ENCODE peak calls at places on chromosomes 11 and 22, in six cellular contexts. E, O, T, X, L and S are unnamed samples.

GRCh38 chr22:27867114-27867957 is 51.7 kb downstream of the PITPNB start:
- DNase-seq in E (no peak), O (no peak), T (peak), X (no peak), L (no peak), S (no peak)

GRCh38 chr22:44623771-44624510 is 78.1 kb upstream of the PRR5 start:
- DNase-seq in E (peak), O (no peak), T (no peak), X (no peak), L (peak), S (peak)

GRCh38 chr22:46902436-46902835 is 140.0 kb downstream of the TBC1D22A start:
- DNase-seq in E (no peak), O (peak), T (no peak), X (no peak), L (no peak), S (no peak)

GRCh38 chr11:48096588-48097525 is 116.5 kb downstream of the PTPRJ start:
- DNase-seq in E (peak), O (no peak), T (no peak), X (no peak), L (no peak), S (no peak)

GRCh38 chr22:27850000-27850465 is 48.5 kb upstream of the MN1 start:
- DNase-seq in E (peak), O (peak), T (no peak), X (no peak), L (no peak), S (no peak)

GRCh38 chr11:46972343-46972742 is 35.8 kb downstream of the CSTPP1 start:
- DNase-seq in E (no peak), O (no peak), T (no peak), X (no peak), L (no peak), S (no peak)

GRCh38 chr11:22416462-22416861 is 78.3 kb downstream of the SLC17A6 start:
- DNase-seq in E (no peak), O (no peak), T (no peak), X (no peak), L (no peak), S (no peak)

GRCh38 chr22:25837288-25837900 is 95.4 kb downstream of the MYO18B start:
- DNase-seq in E (peak), O (no peak), T (no peak), X (no peak), L (no peak), S (no peak)

GRCh38 chr11:62428871-62429601 is 10.2 kb downstream of the SCGB1A1 start:
- DNase-seq in E (no peak), O (no peak), T (peak), X (no peak), L (no peak), S (no peak)

GRCh38 chr11:68020575-68020974 is 9.9 kb upstream of the NDUFS8 start:
- DNase-seq in E (peak), O (peak), T (peak), X (no peak), L (peak), S (no peak)

GRCh38 chr22:40819741-40820140 is 595 bp upstream of the SLC25A17 start:
- DNase-seq in E (no peak), O (no peak), T (peak), X (no peak), L (no peak), S (no peak)

GRCh38 chr22:49340406-49340805 is 487.3 kb downstream of the BRD1 start:
- DNase-seq in E (no peak), O (peak), T (no peak), X (no peak), L (no peak), S (no peak)

GRCh38 chr11:3049430-3050243 is 7.6 kb downstream of the CARS1 start:
- DNase-seq in E (no peak), O (peak), T (peak), X (peak), L (no peak), S (peak)

GRCh38 chr11:97445561-97445960 is 1055.7 kb downstream of the JRKL start:
- DNase-seq in E (no peak), O (no peak), T (no peak), X (no peak), L (no peak), S (no peak)

GRCh38 chr11:61019818-61020405 is 48.4 kb downstream of the CD6 start:
- DNase-seq in E (no peak), O (no peak), T (no peak), X (no peak), L (no peak), S (no peak)

GRCh38 chr22:19507534-19507861 is 16.7 kb downstream of the CLDN5 start:
- DNase-seq in E (no peak), O (no peak), T (no peak), X (no peak), L (no peak), S (no peak)

GRCh38 chr11:95886462-95886861 is 37.4 kb downstream of the MTMR2 start:
- DNase-seq in E (no peak), O (no peak), T (no peak), X (no peak), L (no peak), S (no peak)

GRCh38 chr11:18844753-18845367 is 53.3 kb upstream of the PTPN5 start:
- DNase-seq in E (no peak), O (no peak), T (peak), X (no peak), L (no peak), S (no peak)

GRCh38 chr11:65572356-65573043 is at the start of gene FAM89B:
- DNase-seq in E (peak), O (peak), T (peak), X (peak), L (peak), S (peak)

GRCh38 chr11:93727985-93728791 is 13.1 kb downstream of the TAF1D start:
- DNase-seq in E (no peak), O (no peak), T (peak), X (no peak), L (no peak), S (no peak)

GRCh38 chr11:90148900-90149299 is 14.4 kb downstream of the NAALAD2 start:
- DNase-seq in E (no peak), O (no peak), T (no peak), X (no peak), L (no peak), S (no peak)
- TF ChIP-seq CTCF in E (no peak), O (no peak), T (peak), X (no peak), L (no peak), S (no peak)

DNA sequence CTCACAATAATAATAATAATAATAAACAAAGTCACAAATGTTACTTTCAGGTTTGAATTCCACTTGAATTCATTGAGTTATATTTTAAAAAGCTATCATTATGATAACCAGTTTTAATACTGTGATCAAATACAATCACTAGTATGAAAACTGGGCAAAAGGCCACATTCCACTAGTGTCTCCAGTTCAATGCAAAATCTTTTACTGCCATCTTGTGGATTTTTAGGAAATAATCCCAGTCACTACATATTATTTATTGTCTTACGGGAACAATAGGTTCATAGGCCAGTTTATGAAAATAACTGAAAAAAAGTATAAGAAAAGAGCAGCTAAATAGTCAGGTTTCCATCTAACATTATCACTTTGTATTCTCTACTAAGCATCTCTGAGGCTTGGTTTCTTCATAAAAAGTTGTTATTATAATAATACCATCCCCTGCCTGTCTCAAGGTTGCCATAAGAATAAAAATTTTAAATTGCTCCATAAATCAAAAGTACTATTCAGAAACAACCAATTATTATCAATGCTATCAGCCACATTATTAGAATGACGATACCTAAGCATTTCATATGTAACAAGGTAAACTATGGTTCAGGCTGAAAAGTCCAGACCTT is 533.9 kb upstream of the CCDC90B start:
- DNase-seq in E (no peak), O (no peak), T (peak), X (no peak), L (no peak), S (no peak)
- TF ChIP-seq CTCF in E (peak), O (no peak), T (peak), X (peak), L (peak), S (peak)

GRCh38 chr11:74492974-74493815 is at the start of gene LIPT2:
- DNase-seq in E (peak), O (peak), T (peak), X (peak), L (peak), S (peak)
- TF ChIP-seq CTCF in E (no peak), O (no peak), T (no peak), X (peak), L (no peak), S (no peak)

DNA sequence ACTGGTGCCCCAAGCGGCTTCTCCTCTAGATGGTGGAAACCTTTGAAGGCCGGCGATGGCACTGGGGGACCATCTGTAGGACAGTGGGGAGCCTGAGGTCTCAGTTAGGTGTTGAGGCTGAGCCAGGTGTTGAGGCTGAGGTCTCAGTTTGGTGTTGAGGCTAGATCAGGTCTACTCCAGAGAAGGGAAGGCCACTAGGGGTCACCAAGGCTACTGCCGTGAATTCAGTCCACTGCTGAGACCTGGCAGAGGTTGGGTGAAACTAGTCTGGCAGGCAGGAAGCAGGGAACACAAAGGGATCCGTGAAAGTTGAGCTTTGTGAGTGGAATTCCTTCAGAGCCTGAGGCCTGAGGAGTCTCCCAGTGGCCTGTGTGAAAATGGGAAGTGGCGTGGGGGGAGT is 123.8 kb upstream of the FGF3 start:
- DNase-seq in E (no peak), O (peak), T (no peak), X (no peak), L (peak), S (no peak)
- TF ChIP-seq CTCF in E (peak), O (no peak), T (no peak), X (no peak), L (no peak), S (peak)

GRCh38 chr11:45079943-45080719 is 66.3 kb upstream of the PRDM11 start:
- DNase-seq in E (no peak), O (peak), T (no peak), X (no peak), L (no peak), S (peak)

GRCh38 chr11:45086526-45086925 is 59.9 kb upstream of the PRDM11 start:
- DNase-seq in E (no peak), O (no peak), T (no peak), X (no peak), L (no peak), S (no peak)

GRCh38 chr11:45085657-45086501 is 60.6 kb upstream of the PRDM11 start:
- DNase-seq in E (no peak), O (no peak), T (no peak), X (no peak), L (no peak), S (no peak)

GRCh38 chr11:45082744-45083543 is 63.5 kb upstream of the PRDM11 start:
- DNase-seq in E (peak), O (no peak), T (no peak), X (no peak), L (no peak), S (no peak)

GRCh38 chr11:45083544-45084087 is 62.8 kb upstream of the PRDM11 start:
- DNase-seq in E (peak), O (no peak), T (no peak), X (no peak), L (peak), S (no peak)
- TF ChIP-seq CTCF in E (peak), O (no peak), T (peak), X (no peak), L (no peak), S (peak)

GRCh38 chr22:34333285-34333684 is 413.0 kb upstream of the LARGE1 start:
- DNase-seq in E (no peak), O (no peak), T (no peak), X (no peak), L (peak), S (no peak)
- TF ChIP-seq CTCF in E (peak), O (no peak), T (no peak), X (no peak), L (no peak), S (no peak)

GRCh38 chr22:37804502-37804885 is 3.2 kb upstream of the GCAT start:
- DNase-seq in E (peak), O (no peak), T (no peak), X (no peak), L (no peak), S (no peak)

GRCh38 chr22:37801946-37802309 is 5.8 kb upstream of the GCAT start:
- DNase-seq in E (no peak), O (no peak), T (no peak), X (no peak), L (no peak), S (no peak)

GRCh38 chr22:37803195-37803635 is 4.5 kb upstream of the GCAT start:
- DNase-seq in E (no peak), O (no peak), T (no peak), X (no peak), L (peak), S (no peak)

GRCh38 chr22:37803636-37804371 is 3.9 kb upstream of the GCAT start:
- DNase-seq in E (peak), O (no peak), T (no peak), X (no peak), L (no peak), S (no peak)

DNA sequence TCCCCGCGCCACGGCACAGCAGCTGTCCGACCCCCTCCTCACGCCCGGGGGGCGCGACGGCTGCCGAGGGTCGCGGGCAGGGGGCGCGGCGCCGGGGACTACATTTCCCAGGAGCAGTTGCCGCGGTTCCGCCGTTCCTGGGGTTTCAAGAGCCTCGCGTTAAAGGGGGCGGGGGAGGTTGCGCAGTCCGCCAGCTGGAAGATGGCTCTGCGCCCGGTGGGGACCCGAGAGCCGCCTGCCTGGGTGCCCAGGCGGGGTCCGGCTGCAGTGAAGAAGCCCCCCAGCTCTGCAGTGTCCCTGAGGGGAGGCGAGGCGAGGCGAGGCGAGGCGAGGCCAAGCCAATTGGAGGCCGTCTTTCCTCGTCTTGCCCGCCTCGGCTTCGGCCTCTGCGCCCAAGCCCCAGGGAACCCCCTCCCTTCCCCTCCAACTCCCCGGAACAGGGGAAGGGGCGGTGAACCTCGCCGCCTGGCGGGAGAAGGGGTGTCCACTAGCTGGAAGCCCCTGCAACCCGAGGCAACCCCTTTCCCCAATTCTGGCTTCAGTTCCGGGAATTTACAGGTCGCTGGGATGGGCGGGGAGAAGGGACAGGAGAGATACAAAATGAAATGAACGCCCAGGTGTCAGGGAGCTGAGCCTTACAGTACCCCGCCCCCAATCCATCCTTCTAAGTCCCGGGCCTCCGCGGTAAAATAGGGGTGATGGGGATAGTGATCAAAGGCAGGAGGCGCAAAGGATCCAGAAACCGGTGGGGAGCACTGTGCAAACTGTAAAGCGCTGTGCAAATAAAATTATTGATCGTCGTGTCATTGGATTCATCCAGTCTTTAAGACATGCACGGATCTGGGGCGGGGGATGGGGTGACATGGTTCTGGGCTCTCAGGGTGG is 5.2 kb upstream of the GCAT start:
- DNase-seq in E (peak), O (peak), T (peak), X (no peak), L (peak), S (no peak)
- TF ChIP-seq CTCF in E (no peak), O (no peak), T (peak), X (no peak), L (no peak), S (no peak)

GRCh38 chr11:115718945-115719344 is 214.7 kb upstream of the CADM1 start:
- DNase-seq in E (no peak), O (no peak), T (no peak), X (no peak), L (no peak), S (no peak)

GRCh38 chr11:115717215-115717584 is 213.0 kb upstream of the CADM1 start:
- DNase-seq in E (no peak), O (no peak), T (no peak), X (no peak), L (no peak), S (no peak)

GRCh38 chr11:115716577-115717214 is 212.5 kb upstream of the CADM1 start:
- DNase-seq in E (no peak), O (no peak), T (no peak), X (no peak), L (no peak), S (no peak)

GRCh38 chr11:115715371-115715770 is 211.2 kb upstream of the CADM1 start:
- DNase-seq in E (no peak), O (no peak), T (no peak), X (no peak), L (no peak), S (no peak)

DNA sequence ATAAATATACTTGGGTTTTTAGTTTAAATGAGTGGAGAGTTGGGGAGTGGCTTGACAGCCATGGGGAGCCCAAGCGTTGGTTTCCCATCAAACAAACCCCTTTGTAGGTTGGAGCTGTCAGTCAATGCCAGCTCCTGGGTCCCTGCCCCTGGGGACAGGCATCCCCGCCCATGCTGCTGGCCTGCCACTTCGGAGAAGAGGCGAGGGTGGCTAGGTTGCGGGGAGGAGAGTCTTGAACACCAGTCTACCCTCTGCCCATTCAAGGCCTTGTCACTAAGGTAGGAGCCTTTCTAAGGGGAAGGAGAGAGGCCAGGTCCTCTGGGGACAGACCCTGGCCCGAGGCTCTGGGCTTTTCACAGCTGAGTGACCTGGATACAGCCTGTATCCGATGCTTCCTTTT is 211.9 kb upstream of the CADM1 start:
- DNase-seq in E (no peak), O (no peak), T (no peak), X (no peak), L (no peak), S (no peak)
- TF ChIP-seq CTCF in E (no peak), O (no peak), T (no peak), X (no peak), L (no peak), S (no peak)

GRCh38 chr11:119149371-119150275 is 771 bp downstream of the ABCG4 start:
- DNase-seq in E (no peak), O (no peak), T (no peak), X (no peak), L (peak), S (no peak)

GRCh38 chr11:119152604-119153003 is 3.8 kb downstream of the ABCG4 start:
- DNase-seq in E (no peak), O (no peak), T (no peak), X (no peak), L (no peak), S (no peak)

GRCh38 chr11:119152043-119152442 is 3.2 kb downstream of the ABCG4 start:
- DNase-seq in E (no peak), O (no peak), T (no peak), X (no peak), L (no peak), S (no peak)

GRCh38 chr11:119147604-119148333 is 1.1 kb upstream of the ABCG4 start:
- DNase-seq in E (no peak), O (no peak), T (no peak), X (no peak), L (no peak), S (no peak)

DNA sequence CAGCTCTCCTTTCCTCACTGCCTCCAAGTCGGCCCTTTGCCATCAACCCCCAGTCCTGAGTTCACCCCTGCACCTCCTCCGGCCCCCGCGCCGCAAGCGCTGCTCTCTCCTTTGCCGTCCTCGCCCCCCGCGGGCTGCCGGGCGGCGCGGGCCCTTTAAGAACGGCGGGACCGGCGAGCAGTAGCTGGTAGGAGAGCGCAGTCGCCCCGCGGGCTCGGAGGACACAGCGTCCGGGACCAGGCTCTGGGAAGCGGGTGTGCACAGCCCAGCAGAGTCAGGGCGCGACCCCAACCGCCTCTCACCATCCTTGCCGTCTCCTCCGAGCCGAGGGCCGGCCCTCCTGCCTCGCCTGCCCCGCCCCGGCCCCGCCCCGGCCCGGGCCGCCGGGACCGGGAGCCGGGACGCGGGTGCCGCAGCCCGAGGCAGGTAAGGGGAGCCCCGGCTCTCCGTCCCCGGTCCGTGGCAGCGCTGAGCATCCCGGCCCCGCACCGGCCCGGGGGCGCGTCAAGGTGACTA is at the start of gene ABCG4:
- DNase-seq in E (peak), O (peak), T (peak), X (no peak), L (peak), S (no peak)
- TF ChIP-seq CTCF in E (no peak), O (no peak), T (no peak), X (no peak), L (no peak), S (no peak)